ENCODE peak calls at places on chromosomes 1 and 21, in six cellular contexts. K, H, V, Z, E and G are unnamed samples.

GRCh38 chr1:48492392-48492791 is 20.4 kb upstream of the SPATA6 start:
- DNase-seq in V (no peak), K (peak), H (no peak), Z (no peak), E (no peak), G (no peak)

GRCh38 chr1:187037973-187038553 is 209.3 kb downstream of the PLA2G4A start:
- DNase-seq in K (no peak), Z (no peak), V (no peak), H (no peak), E (no peak), G (no peak)

GRCh38 chr1:212699839-212700596 is at the start of gene BATF3:
- DNase-seq in H (no peak), E (peak), V (peak), K (peak), Z (peak), G (peak)

GRCh38 chr21:37204580-37204979 is 62.6 kb downstream of the VPS26C start:
- DNase-seq in Z (no peak), E (no peak), V (no peak), H (no peak), K (no peak), G (peak)

GRCh38 chr1:244834596-244835275 is 722 bp upstream of the COX20 start:
- DNase-seq in K (peak), E (peak), H (peak), V (peak), Z (peak), G (peak)

GRCh38 chr1:162185299-162185698 is 115.8 kb downstream of the NOS1AP start:
- DNase-seq in K (no peak), Z (no peak), V (no peak), H (no peak), E (no peak), G (no peak)

GRCh38 chr1:221562542-221563475 is 179.1 kb downstream of the DUSP10 start:
- DNase-seq in K (no peak), H (no peak), V (no peak), Z (no peak), E (no peak), G (no peak)

GRCh38 chr1:29632436-29633270 is 396.3 kb downstream of the PTPRU start:
- DNase-seq in K (peak), V (no peak), Z (no peak), H (no peak), E (no peak), G (no peak)

GRCh38 chr21:43191521-43191920 is 22.7 kb downstream of the CRYAA start:
- DNase-seq in E (no peak), V (no peak), Z (peak), H (no peak), K (peak), G (no peak)

GRCh38 chr1:202567747-202568146 is 142.5 kb downstream of the SYT2 start:
- DNase-seq in E (no peak), Z (no peak), H (no peak), V (no peak), K (no peak), G (no peak)

GRCh38 chr1:117815926-117816325 is 113.5 kb downstream of the GDAP2 start:
- DNase-seq in Z (no peak), E (no peak), V (no peak), K (no peak), H (no peak), G (no peak)

GRCh38 chr1:59926381-59927243 is at the start of gene CYP2J2:
- DNase-seq in K (peak), Z (no peak), H (peak), V (no peak), E (peak), G (peak)

GRCh38 chr1:66624412-66625060 is 90.6 kb downstream of the SGIP1 start:
- DNase-seq in H (no peak), E (no peak), Z (no peak), V (no peak), K (no peak), G (peak)

GRCh38 chr1:174060090-174060489 is 37.9 kb upstream of the RC3H1 start:
- DNase-seq in H (no peak), V (no peak), K (no peak), Z (no peak), E (no peak), G (no peak)

GRCh38 chr1:219385786-219386427 is 212.2 kb downstream of the LYPLAL1 start:
- DNase-seq in E (no peak), H (peak), K (no peak), V (peak), Z (no peak), G (peak)

GRCh38 chr1:19628879-19629278 is 15.2 kb upstream of the NBL1 start:
- DNase-seq in H (no peak), V (no peak), K (no peak), Z (no peak), E (no peak), G (no peak)

GRCh38 chr1:59704721-59705120 is 110.0 kb upstream of the HOOK1 start:
- DNase-seq in H (no peak), V (no peak), E (no peak), Z (no peak), K (no peak), G (no peak)

GRCh38 chr1:10361515-10361914 is 37.3 kb upstream of the PGD start:
- DNase-seq in E (no peak), V (no peak), K (no peak), H (no peak), Z (no peak), G (no peak)

GRCh38 chr1:234616644-234617043 is 6.7 kb upstream of the IRF2BP2 start:
- DNase-seq in H (no peak), E (no peak), V (no peak), K (no peak), Z (no peak), G (no peak)

GRCh38 chr1:211609120-211610024 is 30.4 kb upstream of the SLC30A1 start:
- DNase-seq in H (no peak), E (no peak), Z (no peak), K (peak), V (peak), G (no peak)

GRCh38 chr1:75334876-75335275 is 200.7 kb downstream of the LHX8 start:
- DNase-seq in H (no peak), V (no peak), K (no peak), E (no peak), Z (no peak), G (no peak)

GRCh38 chr1:16461681-16462080 is 21.2 kb downstream of the NECAP2 start:
- DNase-seq in Z (no peak), V (no peak), K (no peak), E (no peak), H (no peak), G (no peak)

GRCh38 chr1:159122005-159122621 is 45.5 kb upstream of the AIM2 start:
- DNase-seq in Z (no peak), E (no peak), V (no peak), H (no peak), K (no peak), G (peak)

GRCh38 chr1:176949033-176949662 is 215.4 kb downstream of the ASTN1 start:
- DNase-seq in E (peak), K (peak), Z (no peak), V (peak), H (peak), G (peak)

GRCh38 chr1:96096138-96097011 is 625.2 kb upstream of the PTBP2 start:
- DNase-seq in V (no peak), K (no peak), H (no peak), Z (no peak), E (no peak), G (no peak)

GRCh38 chr1:229037806-229038405 is 233.0 kb upstream of the RAB4A start:
- DNase-seq in Z (no peak), H (no peak), E (no peak), V (no peak), K (no peak), G (no peak)

GRCh38 chr1:210302501-210302900 is 26.2 kb upstream of the HHAT start:
- DNase-seq in E (no peak), Z (no peak), V (no peak), H (no peak), K (no peak), G (no peak)

GRCh38 chr1:226706664-226707063 is 32.4 kb downstream of the ITPKB start:
- DNase-seq in E (no peak), K (no peak), H (no peak), V (no peak), Z (no peak), G (no peak)

GRCh38 chr1:238745069-238745468 is 641.3 kb upstream of the CHRM3 start:
- DNase-seq in V (no peak), Z (no peak), H (no peak), E (no peak), K (no peak), G (no peak)

GRCh38 chr1:7150951-7151350 is 365.7 kb downstream of the CAMTA1 start:
- DNase-seq in K (no peak), V (no peak), H (no peak), Z (no peak), E (no peak), G (no peak)

GRCh38 chr1:70874063-70874462 is 173.6 kb downstream of the PTGER3 start:
- DNase-seq in V (no peak), E (no peak), H (no peak), Z (no peak), K (peak), G (no peak)

GRCh38 chr1:38454236-38454635 is 405.3 kb downstream of the RRAGC start:
- DNase-seq in V (no peak), E (no peak), Z (no peak), H (peak), K (no peak), G (no peak)

GRCh38 chr1:240304466-240304865 is 212.8 kb downstream of the FMN2 start:
- DNase-seq in Z (no peak), K (no peak), H (no peak), V (no peak), E (no peak), G (no peak)

GRCh38 chr1:99728494-99729235 is 37.8 kb downstream of the FRRS1 start:
- DNase-seq in E (no peak), K (no peak), H (peak), Z (no peak), V (no peak), G (peak)

GRCh38 chr21:45934570-45934969 is 47.0 kb upstream of the COL6A1 start:
- DNase-seq in H (no peak), E (no peak), K (no peak), Z (no peak), V (no peak), G (no peak)

GRCh38 chr1:54996359-54996868 is 2.3 kb upstream of the BSND start:
- DNase-seq in E (peak), Z (peak), H (peak), K (peak), V (peak), G (peak)

GRCh38 chr1:92817986-92818764 is 13.7 kb upstream of the RPL5 start:
- DNase-seq in Z (no peak), H (peak), V (no peak), E (no peak), K (no peak), G (no peak)

GRCh38 chr1:240608707-240609106 is 3.2 kb downstream of the GREM2 start:
- DNase-seq in H (no peak), K (no peak), V (no peak), Z (no peak), E (no peak), G (peak)

GRCh38 chr1:230170610-230171009 is 103.6 kb downstream of the GALNT2 start:
- DNase-seq in V (peak), K (no peak), Z (no peak), H (no peak), E (no peak), G (no peak)

GRCh38 chr1:193471981-193472380 is 285.6 kb upstream of the B3GALT2 start:
- DNase-seq in K (no peak), Z (no peak), V (no peak), H (no peak), E (no peak), G (no peak)

GRCh38 chr1:145778146-145778540 is 45.8 kb downstream of the RNF115 start:
- DNase-seq in H (no peak), V (no peak), Z (no peak), E (no peak), K (no peak), G (no peak)

GRCh38 chr1:145786271-145786670 is 37.6 kb downstream of the RNF115 start:
- DNase-seq in E (no peak), H (no peak), V (no peak), K (no peak), Z (no peak), G (no peak)

GRCh38 chr1:145784409-145784808 is 39.5 kb downstream of the RNF115 start:
- DNase-seq in E (no peak), K (no peak), Z (no peak), H (no peak), V (no peak), G (no peak)

GRCh38 chr1:145785481-145785880 is 38.4 kb downstream of the RNF115 start:
- DNase-seq in K (no peak), Z (no peak), E (no peak), H (no peak), V (no peak), G (peak)

GRCh38 chr1:145782166-145783099 is 41.5 kb downstream of the RNF115 start:
- DNase-seq in Z (no peak), E (no peak), H (peak), V (no peak), K (no peak), G (peak)
- H3K27ac ChIP-seq in Z (no peak), E (peak), H (peak), V (no peak), K (no peak), G (peak)

GRCh38 chr1:178339834-178340233 is 156.9 kb downstream of the CLEC20A start:
- DNase-seq in K (no peak), H (no peak), V (no peak), E (no peak), Z (no peak), G (no peak)
- H3K27ac ChIP-seq in K (no peak), H (no peak), V (no peak), E (no peak), Z (no peak), G (no peak)

GRCh38 chr1:203682401-203683383 is 56.1 kb downstream of the ATP2B4 start:
- DNase-seq in H (peak), V (no peak), E (no peak), Z (no peak), K (peak), G (no peak)
- H3K27ac ChIP-seq in H (peak), V (no peak), E (no peak), Z (no peak), K (no peak), G (no peak)

GRCh38 chr1:160342953-160343869 is at the start of the genes COPA and NCSTN:
- DNase-seq in H (peak), Z (peak), K (peak), E (peak), V (peak), G (peak)

GRCh38 chr1:160342520-160342919 is 530 bp downstream of the COPA start:
- DNase-seq in K (no peak), E (no peak), V (no peak), H (no peak), Z (no peak), G (peak)

GRCh38 chr1:160340146-160340545 is 2.9 kb downstream of the COPA start:
- DNase-seq in E (no peak), H (no peak), V (no peak), K (no peak), Z (no peak), G (no peak)

GRCh38 chr1:160338580-160338979 is 4.5 kb downstream of the COPA start:
- DNase-seq in K (no peak), Z (no peak), V (no peak), H (no peak), E (no peak), G (no peak)

DNA sequence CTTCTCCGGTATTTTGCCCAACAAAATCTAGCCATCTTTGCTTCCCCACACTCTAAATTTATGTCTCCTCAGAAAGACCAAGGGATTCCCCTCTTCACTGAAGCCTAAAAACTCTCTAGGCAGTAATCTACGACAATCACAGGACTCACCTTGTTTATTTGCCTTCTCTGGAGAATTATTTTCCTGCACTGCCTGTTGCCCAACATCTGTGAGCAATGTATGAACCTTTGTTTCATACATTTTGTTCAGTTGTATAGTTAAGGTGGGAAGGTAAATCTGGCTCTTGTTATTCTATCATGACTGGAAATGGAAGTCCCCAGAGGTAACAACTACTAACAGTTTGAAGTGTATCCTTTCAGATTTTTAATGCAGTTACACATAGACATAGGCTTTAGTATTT is 2.2 kb downstream of the COPA start:
- DNase-seq in K (no peak), H (no peak), Z (no peak), E (no peak), V (no peak), G (no peak)
- H3K27ac ChIP-seq in K (no peak), H (no peak), Z (no peak), E (no peak), V (no peak), G (no peak)

GRCh38 chr1:103106426-103107321 is 1.6 kb downstream of the COL11A1 start:
- DNase-seq in Z (peak), K (no peak), H (peak), V (peak), E (no peak), G (peak)
- H3K27ac ChIP-seq in Z (no peak), K (no peak), H (no peak), V (no peak), E (no peak), G (peak)

GRCh38 chr1:84603941-84604830 is 29.9 kb upstream of the CTBS start:
- DNase-seq in E (no peak), H (peak), K (no peak), Z (peak), V (peak), G (peak)
- H3K27ac ChIP-seq in E (no peak), H (peak), K (no peak), Z (peak), V (no peak), G (no peak)

DNA sequence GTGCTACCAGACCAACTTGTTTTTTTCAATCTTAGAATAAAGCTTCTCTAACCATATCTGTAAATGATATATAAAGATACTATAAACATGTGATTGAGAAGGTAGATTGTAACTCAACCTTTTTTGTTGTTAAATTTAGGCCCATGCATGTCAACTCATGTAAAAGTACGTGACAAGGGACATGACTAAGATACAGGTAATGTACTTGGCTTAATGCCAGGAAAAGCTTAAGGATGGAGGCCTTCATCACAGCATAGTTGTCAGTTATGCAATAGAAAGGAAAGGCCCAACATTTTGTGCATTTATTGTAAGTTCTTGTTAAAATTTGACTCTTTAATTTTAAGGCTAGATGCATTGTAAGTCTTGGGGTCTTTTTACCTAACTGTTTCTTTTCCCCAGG is 305.1 kb downstream of the LTN1 start:
- DNase-seq in K (no peak), Z (no peak), V (no peak), E (no peak), H (no peak), G (no peak)
- H3K27ac ChIP-seq in K (no peak), Z (no peak), V (no peak), E (no peak), H (no peak), G (no peak)